ENCODE peak calls at places on chromosomes 5 and 9, in five cellular contexts. A, W, D, O and E are unnamed samples.

GRCh38 chr9:132894857-132895846 is 16.5 kb downstream of the SPACA9 start:
- DNase-seq in A (no peak), W (no peak), D (no peak), O (no peak), E (no peak)

GRCh38 chr5:173303878-173304590 is 24.2 kb downstream of the STC2 start:
- DNase-seq in A (no peak), W (no peak), D (no peak), O (no peak), E (no peak)

GRCh38 chr9:107694390-107694789 is 204.8 kb upstream of the KLF4 start:
- DNase-seq in A (no peak), W (no peak), D (no peak), O (no peak), E (no peak)

GRCh38 chr5:157524887-157525286 is 50.7 kb downstream of the ADAM19 start:
- DNase-seq in A (no peak), W (no peak), D (no peak), O (no peak), E (no peak)

GRCh38 chr5:172870261-172870806 is 36.3 kb downstream of the ERGIC1 start:
- DNase-seq in A (peak; percentile 68), W (peak; percentile 90), D (no peak), O (peak; percentile 80), E (no peak)

GRCh38 chr9:93666279-93666784 is 89.9 kb downstream of the PHF2 start:
- DNase-seq in A (peak; percentile 54), W (no peak), D (no peak), O (no peak), E (no peak)

GRCh38 chr9:124079176-124079925 is 67.8 kb downstream of the LHX2 start:
- DNase-seq in A (no peak), W (peak; percentile 67), D (no peak), O (no peak), E (peak; percentile 50)

GRCh38 chr9:124008307-124008854 is 3.2 kb upstream of the LHX2 start:
- DNase-seq in A (no peak), W (no peak), D (no peak), O (no peak), E (no peak)

GRCh38 chr5:123066016-123066415 is 23.0 kb upstream of the PRDM6 start:
- DNase-seq in A (no peak), W (no peak), D (no peak), O (no peak), E (no peak)

GRCh38 chr5:150560401-150561191 is 52.7 kb downstream of the NDST1 start:
- DNase-seq in A (no peak), W (peak; percentile 95), D (peak; percentile 78), O (peak; percentile 99), E (peak; percentile 92)

GRCh38 chr5:107951322-107951721 is 280.6 kb upstream of the EFNA5 start:
- DNase-seq in A (no peak), W (no peak), D (no peak), O (no peak), E (no peak)

GRCh38 chr9:72315510-72316287 is 49.3 kb downstream of the ZFAND5 start:
- DNase-seq in A (no peak), W (no peak), D (no peak), O (peak; percentile 64), E (no peak)

GRCh38 chr5:55427157-55427556 is 107.6 kb downstream of the PLPP1 start:
- DNase-seq in A (no peak), W (no peak), D (no peak), O (no peak), E (peak; percentile 67)

GRCh38 chr9:128532581-128532980 is 19.8 kb upstream of the SPTAN1 start:
- DNase-seq in A (no peak), W (no peak), D (no peak), O (no peak), E (no peak)

GRCh38 chr5:179211076-179211475 is 134.2 kb downstream of the ADAMTS2 start:
- DNase-seq in A (no peak), W (no peak), D (no peak), O (no peak), E (no peak)

GRCh38 chr9:27109621-27110020 is 596 bp downstream of the TEK start:
- DNase-seq in A (no peak), W (no peak), D (no peak), O (no peak), E (no peak)

GRCh38 chr9:93646640-93647178 is 70.3 kb downstream of the PHF2 start:
- DNase-seq in A (peak; percentile 56), W (no peak), D (no peak), O (no peak), E (no peak)

GRCh38 chr5:126104951-126105350 is 318.3 kb upstream of the GRAMD2B start:
- DNase-seq in A (no peak), W (no peak), D (no peak), O (no peak), E (no peak)

GRCh38 chr9:36487482-36488321 is 85.0 kb upstream of the MELK start:
- DNase-seq in A (peak; percentile 98), W (peak; percentile 84), D (peak; percentile 85), O (peak; percentile 66), E (peak; percentile 97)

GRCh38 chr5:6115866-6116265 is 262.5 kb downstream of the MED10 start:
- DNase-seq in A (no peak), W (no peak), D (no peak), O (no peak), E (no peak)

GRCh38 chr5:124876983-124877382 is 130.5 kb upstream of the ZNF608 start:
- DNase-seq in A (no peak), W (no peak), D (no peak), O (no peak), E (no peak)

GRCh38 chr9:108386859-108387384 is 468.9 kb downstream of the ACTL7B start:
- DNase-seq in A (no peak), W (no peak), D (no peak), O (no peak), E (no peak)

GRCh38 chr5:139762624-139763170 is 32.9 kb upstream of the PSD2 start:
- DNase-seq in A (no peak), W (no peak), D (no peak), O (no peak), E (no peak)

GRCh38 chr5:141135030-141135717 is at the start of gene PCDHB5:
- DNase-seq in A (no peak), W (no peak), D (no peak), O (peak; percentile 33), E (peak; percentile 35)

GRCh38 chr5:26024774-26025173 is 1013.6 kb downstream of the CDH9 start:
- DNase-seq in A (no peak), W (no peak), D (no peak), O (no peak), E (peak; percentile 28)

GRCh38 chr9:130522233-130522808 is 57.1 kb upstream of the FUBP3 start:
- DNase-seq in A (no peak), W (no peak), D (no peak), O (no peak), E (no peak)

GRCh38 chr5:62431735-62432617 is 19.4 kb downstream of the IPO11 start:
- DNase-seq in A (no peak), W (no peak), D (no peak), O (peak; percentile 46), E (peak; percentile 66)

GRCh38 chr5:4374866-4375265 is 765.3 kb upstream of the ADAMTS16 start:
- DNase-seq in A (no peak), W (no peak), D (no peak), O (no peak), E (no peak)

GRCh38 chr9:79287152-79287766 is 284.5 kb upstream of the TLE4 start:
- DNase-seq in A (no peak), W (no peak), D (no peak), O (no peak), E (no peak)

GRCh38 chr9:90124961-90125360 is 517.7 kb downstream of the DIRAS2 start:
- DNase-seq in A (no peak), W (no peak), D (no peak), O (no peak), E (no peak)

GRCh38 chr9:127877566-127877998 is at the start of gene AK1:
- DNase-seq in A (peak; percentile 86), W (peak; percentile 84), D (no peak), O (peak; percentile 68), E (peak; percentile 63)

GRCh38 chr5:72163349-72163983 is 56.2 kb downstream of the MAP1B start:
- DNase-seq in A (no peak), W (no peak), D (no peak), O (no peak), E (no peak)

GRCh38 chr5:112109331-112109993 is 309.6 kb downstream of the EPB41L4A start:
- DNase-seq in A (no peak), W (no peak), D (no peak), O (peak; percentile 21), E (peak; percentile 95)

GRCh38 chr5:133144245-133144981 is 92.6 kb downstream of the HSPA4 start:
- DNase-seq in A (no peak), W (no peak), D (no peak), O (no peak), E (no peak)

GRCh38 chr9:121707477-121708424 is 56.3 kb downstream of the DAB2IP start:
- DNase-seq in A (no peak), W (no peak), D (no peak), O (no peak), E (no peak)

GRCh38 chr5:125976421-125977060 is 446.7 kb upstream of the GRAMD2B start:
- DNase-seq in A (no peak), W (no peak), D (no peak), O (no peak), E (no peak)

GRCh38 chr5:109987355-109987754 is 297.6 kb downstream of the MAN2A1 start:
- DNase-seq in A (no peak), W (no peak), D (no peak), O (no peak), E (peak; percentile 6)

GRCh38 chr5:133244242-133244641 is 192.4 kb downstream of the HSPA4 start:
- DNase-seq in A (peak; percentile 61), W (no peak), D (no peak), O (no peak), E (no peak)

GRCh38 chr9:136255166-136255538 is 9.5 kb upstream of the QSOX2 start:
- DNase-seq in A (no peak), W (no peak), D (no peak), O (no peak), E (no peak)

GRCh38 chr5:73957397-73958001 is 331.5 kb downstream of the ARHGEF28 start:
- DNase-seq in A (no peak), W (no peak), D (no peak), O (no peak), E (no peak)
- H3K4me3 ChIP-seq in A (no peak overlapping the region), W (no peak overlapping the region), D (no peak overlapping the region), O (no peak overlapping the region), E (no peak overlapping the region)

DNA sequence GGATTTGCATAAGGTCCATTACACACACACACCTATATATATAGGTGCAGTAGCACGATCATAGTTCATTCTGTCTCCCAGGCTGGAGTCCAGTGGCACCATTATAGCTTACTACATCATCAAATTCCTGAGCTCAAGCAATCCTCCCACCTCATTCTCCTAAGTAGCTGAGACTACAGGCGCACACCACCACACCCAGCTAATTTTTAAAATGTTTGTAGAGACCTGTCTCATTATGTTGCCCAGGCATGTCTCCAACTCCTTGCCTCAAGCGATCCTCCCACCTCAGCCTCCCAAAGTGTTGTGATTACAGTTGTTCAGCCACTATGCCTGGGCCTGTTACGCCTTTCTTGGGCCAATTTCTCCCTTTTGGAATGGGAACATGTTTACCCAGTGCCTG is 39.7 kb downstream of the DNAJB5 start:
- DNase-seq in A (no peak), W (no peak), D (no peak), O (no peak), E (no peak)
- H3K27ac ChIP-seq in A (no peak overlapping the region), W (no peak overlapping the region), D (no peak overlapping the region), O (no peak overlapping the region), E (no peak overlapping the region)

GRCh38 chr9:97986466-97986865 is 3.3 kb downstream of the ANP32B start:
- DNase-seq in A (no peak), W (no peak), D (no peak), O (no peak), E (no peak)
- H3K4me3 ChIP-seq in A (no peak overlapping the region), W (no peak overlapping the region), D (no peak overlapping the region), O (no peak overlapping the region), E (no peak overlapping the region)

GRCh38 chr9:134361426-134361825 is 35.2 kb downstream of the RXRA start:
- DNase-seq in A (no peak), W (no peak), D (no peak), O (no peak), E (no peak)
- H3K27ac ChIP-seq in A (no peak overlapping the region), W (peak overlapping the region; percentile 61), D (no peak overlapping the region), O (peak overlapping the region; percentile 32), E (no peak overlapping the region)